ENCODE peak calls at places on chromosomes 5 and 9, in ten cellular contexts. One of them, this sample, is unnamed.

GRCh38 chr9:135303280-135303647 is 176.3 kb upstream of the PPP1R26 start:
- DNase-seq in heart left ventricle: no peak
- DNase-seq in HCT116: no peak
- DNase-seq in esophagus squamous epithelium: no peak
- DNase-seq in GM12892: no peak
- DNase-seq in A549: no peak
- DNase-seq in prostate gland: no peak
- DNase-seq in testis: no peak
- DNase-seq in IMR-90: no peak
- DNase-seq in ovary: no peak
- DNase-seq in this sample: no peak

GRCh38 chr5:106113922-106114321 is 1556.8 kb downstream of the EFNA5 start:
- DNase-seq in heart left ventricle: no peak
- DNase-seq in HCT116: no peak
- DNase-seq in esophagus squamous epithelium: no peak
- DNase-seq in GM12892: no peak
- DNase-seq in A549: no peak
- DNase-seq in prostate gland: no peak
- DNase-seq in testis: no peak
- DNase-seq in IMR-90: no peak
- DNase-seq in ovary: no peak
- DNase-seq in this sample: no peak

GRCh38 chr5:19538607-19539006 is 449.4 kb downstream of the CDH18 start:
- DNase-seq in heart left ventricle: no peak
- DNase-seq in HCT116: no peak
- DNase-seq in esophagus squamous epithelium: no peak
- DNase-seq in GM12892: no peak
- DNase-seq in A549: no peak
- DNase-seq in prostate gland: no peak
- DNase-seq in testis: no peak
- DNase-seq in IMR-90: no peak
- DNase-seq in ovary: no peak
- DNase-seq in this sample: no peak

GRCh38 chr9:7770102-7770501 is 29.5 kb downstream of the DMAC1 start:
- DNase-seq in heart left ventricle: no peak
- DNase-seq in HCT116: no peak
- DNase-seq in esophagus squamous epithelium: no peak
- DNase-seq in GM12892: no peak
- DNase-seq in A549: no peak
- DNase-seq in prostate gland: no peak
- DNase-seq in testis: no peak
- DNase-seq in IMR-90: no peak
- DNase-seq in ovary: no peak
- DNase-seq in this sample: no peak

GRCh38 chr5:135993894-135994514 is 34.8 kb upstream of the TGFBI start:
- DNase-seq in heart left ventricle: no peak
- DNase-seq in HCT116: no peak
- DNase-seq in esophagus squamous epithelium: no peak
- DNase-seq in GM12892: no peak
- DNase-seq in A549: peak
- DNase-seq in prostate gland: no peak
- DNase-seq in testis: no peak
- DNase-seq in IMR-90: peak
- DNase-seq in ovary: peak
- DNase-seq in this sample: peak

GRCh38 chr5:4518924-4519660 is 621.0 kb upstream of the ADAMTS16 start:
- DNase-seq in heart left ventricle: no peak
- DNase-seq in HCT116: no peak
- DNase-seq in esophagus squamous epithelium: no peak
- DNase-seq in GM12892: no peak
- DNase-seq in A549: no peak
- DNase-seq in prostate gland: no peak
- DNase-seq in testis: no peak
- DNase-seq in IMR-90: no peak
- DNase-seq in ovary: no peak
- DNase-seq in this sample: no peak

GRCh38 chr5:57410374-57411320 is 72.0 kb downstream of the ACTBL2 start:
- DNase-seq in heart left ventricle: no peak
- DNase-seq in HCT116: no peak
- DNase-seq in esophagus squamous epithelium: no peak
- DNase-seq in GM12892: no peak
- DNase-seq in A549: no peak
- DNase-seq in prostate gland: no peak
- DNase-seq in testis: no peak
- DNase-seq in IMR-90: no peak
- DNase-seq in ovary: no peak
- DNase-seq in this sample: no peak

GRCh38 chr9:127508901-127509260 is 57.6 kb downstream of the LRSAM1 start:
- DNase-seq in heart left ventricle: no peak
- DNase-seq in HCT116: no peak
- DNase-seq in esophagus squamous epithelium: no peak
- DNase-seq in GM12892: no peak
- DNase-seq in A549: no peak
- DNase-seq in prostate gland: no peak
- DNase-seq in testis: no peak
- DNase-seq in IMR-90: no peak
- DNase-seq in ovary: no peak
- DNase-seq in this sample: no peak

GRCh38 chr5:1420211-1421195 is 24.7 kb downstream of the SLC6A3 start:
- DNase-seq in heart left ventricle: no peak
- DNase-seq in HCT116: no peak
- DNase-seq in esophagus squamous epithelium: no peak
- DNase-seq in GM12892: no peak
- DNase-seq in A549: no peak
- DNase-seq in prostate gland: no peak
- DNase-seq in testis: no peak
- DNase-seq in IMR-90: no peak
- DNase-seq in ovary: no peak
- DNase-seq in this sample: no peak

GRCh38 chr5:147880461-147880860 is 1.9 kb downstream of the SCGB3A2 start:
- DNase-seq in heart left ventricle: no peak
- DNase-seq in HCT116: no peak
- DNase-seq in esophagus squamous epithelium: no peak
- DNase-seq in GM12892: no peak
- DNase-seq in A549: no peak
- DNase-seq in prostate gland: no peak
- DNase-seq in testis: no peak
- DNase-seq in IMR-90: no peak
- DNase-seq in ovary: no peak
- DNase-seq in this sample: no peak

GRCh38 chr5:980001-980588 is 28.5 kb upstream of the NKD2 start:
- DNase-seq in heart left ventricle: peak
- DNase-seq in HCT116: no peak
- DNase-seq in esophagus squamous epithelium: no peak
- DNase-seq in GM12892: peak
- DNase-seq in A549: no peak
- DNase-seq in prostate gland: peak
- DNase-seq in testis: no peak
- DNase-seq in IMR-90: no peak
- DNase-seq in ovary: no peak
- DNase-seq in this sample: no peak

GRCh38 chr5:6393596-6394194 is 15.3 kb upstream of the MED10 start:
- DNase-seq in heart left ventricle: no peak
- DNase-seq in HCT116: no peak
- DNase-seq in esophagus squamous epithelium: no peak
- DNase-seq in GM12892: no peak
- DNase-seq in A549: no peak
- DNase-seq in prostate gland: no peak
- DNase-seq in testis: no peak
- DNase-seq in IMR-90: no peak
- DNase-seq in ovary: no peak
- DNase-seq in this sample: no peak

GRCh38 chr9:108316066-108316465 is 539.7 kb downstream of the ACTL7B start:
- DNase-seq in heart left ventricle: no peak
- DNase-seq in HCT116: no peak
- DNase-seq in esophagus squamous epithelium: no peak
- DNase-seq in GM12892: no peak
- DNase-seq in A549: no peak
- DNase-seq in prostate gland: no peak
- DNase-seq in testis: no peak
- DNase-seq in IMR-90: no peak
- DNase-seq in ovary: no peak
- DNase-seq in this sample: no peak

GRCh38 chr5:146130440-146131045 is 25.2 kb upstream of the PLAC8L1 start:
- DNase-seq in heart left ventricle: no peak
- DNase-seq in HCT116: no peak
- DNase-seq in esophagus squamous epithelium: no peak
- DNase-seq in GM12892: no peak
- DNase-seq in A549: peak
- DNase-seq in prostate gland: no peak
- DNase-seq in testis: no peak
- DNase-seq in IMR-90: peak
- DNase-seq in ovary: no peak
- DNase-seq in this sample: peak

GRCh38 chr9:35923927-35924763 is 14.9 kb downstream of the SPAAR start:
- DNase-seq in heart left ventricle: no peak
- DNase-seq in HCT116: peak
- DNase-seq in esophagus squamous epithelium: no peak
- DNase-seq in GM12892: no peak
- DNase-seq in A549: peak
- DNase-seq in prostate gland: peak
- DNase-seq in testis: peak
- DNase-seq in IMR-90: peak
- DNase-seq in ovary: peak
- DNase-seq in this sample: peak
- TF ChIP-seq POLR2A in heart left ventricle: no peak
- TF ChIP-seq POLR2A in HCT116: no peak
- TF ChIP-seq POLR2A in esophagus squamous epithelium: no peak
- TF ChIP-seq POLR2A in GM12892: no peak
- TF ChIP-seq POLR2A in A549: no peak
- TF ChIP-seq POLR2A in prostate gland: no peak
- TF ChIP-seq POLR2A in testis: no peak
- TF ChIP-seq POLR2A in IMR-90: no peak
- TF ChIP-seq POLR2A in ovary: no peak
- TF ChIP-seq POLR2A in this sample: no peak

GRCh38 chr5:127010362-127010761 is 20.0 kb downstream of the MARCHF3 start:
- DNase-seq in heart left ventricle: no peak
- DNase-seq in HCT116: no peak
- DNase-seq in esophagus squamous epithelium: no peak
- DNase-seq in GM12892: no peak
- DNase-seq in A549: no peak
- DNase-seq in prostate gland: no peak
- DNase-seq in testis: no peak
- DNase-seq in IMR-90: peak
- DNase-seq in ovary: no peak
- DNase-seq in this sample: no peak

GRCh38 chr5:127011151-127011550 is 19.2 kb downstream of the MARCHF3 start:
- DNase-seq in heart left ventricle: no peak
- DNase-seq in HCT116: no peak
- DNase-seq in esophagus squamous epithelium: no peak
- DNase-seq in GM12892: no peak
- DNase-seq in A549: no peak
- DNase-seq in prostate gland: no peak
- DNase-seq in testis: no peak
- DNase-seq in IMR-90: peak
- DNase-seq in ovary: no peak
- DNase-seq in this sample: no peak

GRCh38 chr5:127013407-127013806 is 17.0 kb downstream of the MARCHF3 start:
- DNase-seq in heart left ventricle: no peak
- DNase-seq in HCT116: no peak
- DNase-seq in esophagus squamous epithelium: no peak
- DNase-seq in GM12892: no peak
- DNase-seq in A549: no peak
- DNase-seq in prostate gland: no peak
- DNase-seq in testis: no peak
- DNase-seq in IMR-90: peak
- DNase-seq in ovary: no peak
- DNase-seq in this sample: no peak

GRCh38 chr5:127012933-127013332 is 17.4 kb downstream of the MARCHF3 start:
- DNase-seq in heart left ventricle: no peak
- DNase-seq in HCT116: no peak
- DNase-seq in esophagus squamous epithelium: no peak
- DNase-seq in GM12892: no peak
- DNase-seq in A549: no peak
- DNase-seq in prostate gland: no peak
- DNase-seq in testis: no peak
- DNase-seq in IMR-90: peak
- DNase-seq in ovary: no peak
- DNase-seq in this sample: no peak

DNA sequence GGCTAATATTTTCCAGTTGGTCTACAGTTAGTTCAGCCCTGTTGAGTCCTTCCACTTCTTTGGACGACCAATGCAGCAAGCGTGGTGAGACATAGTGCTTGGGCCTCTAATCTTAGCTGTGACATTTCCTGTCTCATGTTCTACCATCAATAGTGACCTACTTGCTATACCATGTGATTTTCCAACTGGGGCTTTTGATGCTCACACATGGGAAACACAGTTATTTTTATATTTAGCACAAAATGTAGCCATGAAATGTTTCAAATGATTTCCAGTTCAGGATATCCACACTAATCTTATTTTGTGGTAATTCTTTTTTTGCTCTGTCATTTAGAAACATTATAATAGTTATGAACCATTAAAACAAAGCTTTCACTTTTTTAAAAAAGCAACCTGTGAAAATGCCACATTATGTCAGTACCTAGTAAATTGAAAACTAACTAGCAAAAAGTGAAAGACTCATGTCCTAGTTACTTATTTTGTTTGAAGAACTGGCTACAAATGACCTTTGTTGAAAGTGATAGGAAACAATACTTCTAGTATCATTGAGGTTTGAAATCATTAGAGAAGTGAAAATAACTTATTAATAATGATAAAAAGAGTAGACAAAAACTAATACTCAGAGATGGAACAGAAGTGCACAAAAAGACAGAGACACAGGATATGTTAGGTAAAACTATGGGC is 18.3 kb downstream of the MARCHF3 start:
- DNase-seq in heart left ventricle: no peak
- DNase-seq in HCT116: no peak
- DNase-seq in esophagus squamous epithelium: no peak
- DNase-seq in GM12892: no peak
- DNase-seq in A549: no peak
- DNase-seq in prostate gland: no peak
- DNase-seq in testis: no peak
- DNase-seq in IMR-90: peak
- DNase-seq in ovary: no peak
- DNase-seq in this sample: no peak
- TF ChIP-seq POLR2A in heart left ventricle: no peak
- TF ChIP-seq POLR2A in HCT116: no peak
- TF ChIP-seq POLR2A in esophagus squamous epithelium: no peak
- TF ChIP-seq POLR2A in GM12892: no peak
- TF ChIP-seq POLR2A in A549: no peak
- TF ChIP-seq POLR2A in prostate gland: no peak
- TF ChIP-seq POLR2A in testis: no peak
- TF ChIP-seq POLR2A in IMR-90: no peak
- TF ChIP-seq POLR2A in ovary: no peak
- TF ChIP-seq POLR2A in this sample: no peak

GRCh38 chr5:150758534-150759333 is at the start of gene DCTN4:
- DNase-seq in heart left ventricle: peak
- DNase-seq in HCT116: peak
- DNase-seq in esophagus squamous epithelium: peak
- DNase-seq in GM12892: peak
- DNase-seq in A549: peak
- DNase-seq in prostate gland: peak
- DNase-seq in testis: peak
- DNase-seq in IMR-90: peak
- DNase-seq in ovary: peak
- DNase-seq in this sample: peak
- TF ChIP-seq POLR2A in heart left ventricle: no peak
- TF ChIP-seq POLR2A in HCT116: peak
- TF ChIP-seq POLR2A in esophagus squamous epithelium: no peak
- TF ChIP-seq POLR2A in GM12892: peak
- TF ChIP-seq POLR2A in A549: peak
- TF ChIP-seq POLR2A in prostate gland: peak
- TF ChIP-seq POLR2A in testis: peak
- TF ChIP-seq POLR2A in IMR-90: peak
- TF ChIP-seq POLR2A in ovary: peak
- TF ChIP-seq POLR2A in this sample: peak

GRCh38 chr9:37903831-37904646 is at the start of gene SLC25A51:
- DNase-seq in heart left ventricle: peak
- DNase-seq in HCT116: peak
- DNase-seq in esophagus squamous epithelium: peak
- DNase-seq in GM12892: peak
- DNase-seq in A549: peak
- DNase-seq in prostate gland: peak
- DNase-seq in testis: peak
- DNase-seq in IMR-90: peak
- DNase-seq in ovary: peak
- DNase-seq in this sample: peak
- TF ChIP-seq POLR2A in heart left ventricle: no peak
- TF ChIP-seq POLR2A in HCT116: peak
- TF ChIP-seq POLR2A in esophagus squamous epithelium: no peak
- TF ChIP-seq POLR2A in GM12892: peak
- TF ChIP-seq POLR2A in A549: peak
- TF ChIP-seq POLR2A in prostate gland: peak
- TF ChIP-seq POLR2A in testis: no peak
- TF ChIP-seq POLR2A in IMR-90: no peak
- TF ChIP-seq POLR2A in ovary: peak
- TF ChIP-seq POLR2A in this sample: peak